ENCODE peak calls at places on chromosomes 11 and 22, in eight cellular contexts. S is COR-L47; I is fibroblast of pulmonary artery; X is lung microvascular endothelial cell; Y is ELF-1; B is stimulated activated CD4-positive, alpha-beta T cell treated with anti-CD3 and anti-CD28 coated beads, Interleukin-4, amount 100 ng/mL, for 1 hour; C is HEK293T; G is T-cell. T is an unnamed sample.

GRCh38 chr11:134038897-134039470 is 29.9 kb upstream of the JAM3 start:
- DNase-seq in S (no peak), I (no peak), X (no peak), Y (peak), B (no peak), C (no peak), G (no peak), T (no peak)

GRCh38 chr22:39690901-39691620 is 120.5 kb downstream of the CACNA1I start:
- DNase-seq in S (peak), I (peak), X (no peak), Y (peak), B (peak), C (no peak), G (no peak), T (no peak)

GRCh38 chr11:16356057-16356750 is at the start of gene SOX6:
- DNase-seq in S (no peak), I (peak), X (no peak), Y (no peak), B (no peak), C (no peak), G (no peak), T (no peak)

GRCh38 chr11:114098927-114099326 is 39.4 kb downstream of the ZBTB16 start:
- DNase-seq in S (peak), I (no peak), X (no peak), Y (no peak), B (no peak), C (peak), G (no peak), T (no peak)

GRCh38 chr11:109432105-109432504 is 10.1 kb downstream of the C11orf87 start:
- DNase-seq in S (no peak), I (peak), X (no peak), Y (no peak), B (no peak), C (no peak), G (no peak), T (no peak)

GRCh38 chr11:65121447-65121864 is 478 bp downstream of the FAU start:
- DNase-seq in S (no peak), I (no peak), X (peak), Y (peak), B (peak), C (no peak), G (peak), T (peak)

GRCh38 chr11:59572091-59572490 is 43.5 kb downstream of the OSBP start:
- DNase-seq in S (no peak), I (no peak), X (no peak), Y (no peak), B (no peak), C (no peak), G (no peak), T (no peak)

GRCh38 chr11:78417888-78418583 is 416 bp upstream of the GAB2 start:
- DNase-seq in S (peak), I (peak), X (peak), Y (peak), B (peak), C (peak), G (peak), T (peak)

T was measured in CD4-positive, alpha-beta memory T cell.